ENCODE peak calls at places on chromosomes 4 and X, in nine cellular contexts. S is mammary epithelial cell; Q is stimulated activated CD8-positive, alpha-beta memory T cell treated with anti-CD3 and anti-CD28 coated beads, Interleukin-4, amount 100 ng/mL, for 4 hours; E is anterior cingulate cortex; F is NAMALWA; V is choroid plexus epithelial cell; Y is T-helper 1 cell; N is GM23338; D is AG08395. G is an unnamed sample.

GRCh38 chr4:133190098-133190497 is 41.0 kb downstream of the PCDH10 start:
- DNase-seq in D (peak), N (no peak), V (no peak), S (no peak), E (no peak), Q (no peak), F (no peak), Y (no peak), G (no peak)

GRCh38 chr4:153083447-153083921 is 120.8 kb upstream of the TRIM2 start:
- DNase-seq in D (peak), S (peak), N (peak), Y (peak), E (peak), F (peak), Q (no peak), V (peak), G (peak)

GRCh38 chrX:132855760-132856341 is 102.6 kb downstream of the HS6ST2 start:
- DNase-seq in N (no peak), Q (no peak), F (no peak), E (no peak), D (no peak), S (no peak), V (no peak), Y (no peak), G (no peak)

GRCh38 chr4:78779280-78779679 is 3.1 kb downstream of the BMP2K start:
- DNase-seq in Y (no peak), V (peak), Q (no peak), S (no peak), E (no peak), N (no peak), D (no peak), F (peak), G (no peak)

GRCh38 chr4:10579700-10580099 is 104.9 kb downstream of the CLNK start:
- DNase-seq in E (no peak), N (peak), Y (no peak), S (no peak), D (no peak), Q (no peak), F (peak), V (no peak), G (no peak)

GRCh38 chr4:19739101-19739651 is 512.5 kb upstream of the SLIT2 start:
- DNase-seq in E (no peak), S (peak), Q (no peak), Y (no peak), V (peak), N (no peak), F (peak), D (peak), G (peak)

GRCh38 chr4:110532901-110533589 is 57.1 kb downstream of the ENPEP start:
- DNase-seq in N (no peak), F (no peak), E (no peak), V (no peak), Q (no peak), Y (no peak), S (no peak), D (peak), G (no peak)

GRCh38 chr4:121070274-121070673 is 2.1 kb downstream of the NDNF start:
- DNase-seq in D (no peak), Q (no peak), Y (no peak), E (no peak), S (no peak), V (no peak), N (peak), F (no peak), G (no peak)

GRCh38 chrX:15498741-15499140 is 1.9 kb upstream of the BMX start:
- DNase-seq in Y (no peak), V (no peak), N (no peak), F (no peak), E (no peak), D (no peak), S (no peak), Q (no peak), G (no peak)

GRCh38 chrX:154991039-154991438 is 31.5 kb downstream of the F8 start:
- DNase-seq in F (no peak), S (peak), E (no peak), V (no peak), Q (no peak), N (no peak), Y (no peak), D (no peak), G (no peak)

GRCh38 chr4:62023633-62024032 is 823.5 kb downstream of the ADGRL3 start:
- DNase-seq in E (no peak), N (peak), V (no peak), Q (no peak), S (peak), F (no peak), Y (no peak), D (no peak), G (no peak)

GRCh38 chr4:114180481-114180880 is 201.0 kb upstream of the ARSJ start:
- DNase-seq in D (peak), Y (peak), N (peak), Q (peak), S (no peak), V (peak), E (no peak), F (peak), G (peak)

GRCh38 chr4:189656551-189657165 is 284.0 kb upstream of the FRG1 start:
- DNase-seq in E (no peak), Y (no peak), V (no peak), N (no peak), F (no peak), Q (no peak), S (no peak), D (no peak), G (no peak)

GRCh38 chr4:101192244-101192643 is 155.1 kb downstream of the PPP3CA start:
- DNase-seq in N (no peak), F (no peak), V (no peak), Q (no peak), E (no peak), D (no peak), Y (no peak), S (no peak), G (no peak)

GRCh38 chr4:140158234-140159030 is 4.4 kb upstream of the MAML3 start:
- DNase-seq in Q (no peak), N (no peak), Y (no peak), S (no peak), D (no peak), E (no peak), F (peak), V (peak), G (no peak)

GRCh38 chr4:9804918-9805317 is 23.5 kb downstream of the DRD5 start:
- DNase-seq in Q (no peak), F (no peak), Y (no peak), D (no peak), V (peak), N (no peak), E (no peak), S (peak), G (no peak)

GRCh38 chr4:8422786-8423185 is 17.7 kb downstream of the ACOX3 start:
- DNase-seq in N (no peak), F (no peak), D (no peak), E (no peak), S (no peak), Y (no peak), Q (no peak), V (no peak), G (no peak)

GRCh38 chr4:25258980-25259578 is 25.2 kb downstream of the PI4K2B start:
- DNase-seq in N (no peak), S (peak), Y (no peak), F (no peak), Q (no peak), V (peak), E (no peak), D (peak), G (no peak)

GRCh38 chr4:155759372-155760252 is 791 bp downstream of the GUCY1B1 start:
- DNase-seq in V (peak), Y (no peak), D (peak), Q (no peak), S (peak), E (peak), F (no peak), N (peak), G (no peak)

GRCh38 chrX:129139837-129140679 is 383.2 kb downstream of the SMARCA1 start:
- DNase-seq in V (no peak), S (no peak), F (no peak), D (no peak), N (no peak), Y (no peak), Q (no peak), E (no peak), G (no peak)

GRCh38 chr4:101693842-101694398 is 96.6 kb upstream of the BANK1 start:
- DNase-seq in Q (no peak), N (no peak), D (no peak), Y (no peak), F (peak), E (no peak), V (no peak), S (peak), G (no peak)

GRCh38 chr4:128675083-128675482 is 134.4 kb upstream of the JADE1 start:
- DNase-seq in S (no peak), V (peak), E (no peak), D (no peak), F (peak), Y (no peak), Q (no peak), N (no peak), G (no peak)

G was measured in AG09319.